ENCODE peak calls at places on chromosomes 11 and 22, in four cellular contexts. F is foreskin fibroblast, V is left colon, H is sigmoid colon. Z is an unnamed sample.

GRCh38 chr11:65047581-65048422 is 6.8 kb downstream of the SAC3D1 start:
- DNase-seq in V (peak), F (no peak), H (peak), Z (no peak)

GRCh38 chr11:12172493-12173013 is 62.2 kb downstream of the MICAL2 start:
- DNase-seq in V (peak), H (no peak), F (no peak), Z (no peak)

GRCh38 chr22:40491990-40492631 is 121.7 kb downstream of the SGSM3 start:
- DNase-seq in V (no peak), H (no peak), F (no peak), Z (peak)

GRCh38 chr11:76335827-76336226 is 45.1 kb downstream of the THAP12 start:
- DNase-seq in V (no peak), F (no peak), H (no peak), Z (peak)

GRCh38 chr11:120952503-120953229 is 71.2 kb upstream of the TBCEL start:
- DNase-seq in V (peak), H (peak), F (peak), Z (peak)

GRCh38 chr11:13216019-13217006 is 61.3 kb upstream of the BMAL1 start:
- DNase-seq in V (no peak), F (peak), H (no peak), Z (no peak)

GRCh38 chr11:61684870-61685610 is 4.8 kb downstream of the DAGLA start:
- DNase-seq in F (no peak), V (no peak), H (no peak), Z (no peak)

GRCh38 chr11:134261626-134262488 is 8.5 kb downstream of the ACAD8 start:
- DNase-seq in V (peak), F (no peak), H (no peak), Z (peak)

GRCh38 chr11:134913391-134913790 is 501.3 kb upstream of the B3GAT1 start:
- DNase-seq in H (no peak), F (no peak), V (no peak), Z (no peak)

GRCh38 chr11:33463059-33463458 is 205.9 kb downstream of the HIPK3 start:
- DNase-seq in F (no peak), V (no peak), H (no peak), Z (no peak)

GRCh38 chr11:67051494-67051893 is 5.2 kb upstream of the RHOD start:
- DNase-seq in H (no peak), F (no peak), V (no peak), Z (no peak)

Z was measured in AML-193.